ENCODE peak calls at places on chromosomes 16 and 17, in five cellular contexts. L, O, F, V and K are unnamed samples. For H3K4me1 and H3K36me3, the result is how much of the 10 kb centered on the place peaks cover.

GRCh38 chr16:79767597-79768280 is 167.2 kb upstream of the MAF start:
- DNase-seq in L (no peak), O (peak), F (peak), V (peak), K (no peak)

GRCh38 chr16:90022209-90023077 is 3.2 kb upstream of the DBNDD1 start:
- DNase-seq in L (peak), O (peak), F (peak), V (peak), K (peak)

GRCh38 chr17:67359960-67360817 is 6.2 kb downstream of the PSMD12 start:
- DNase-seq in L (peak), O (no peak), F (no peak), V (peak), K (peak)

GRCh38 chr16:80167657-80168056 is 373.1 kb upstream of the DYNLRB2 start:
- DNase-seq in L (peak), O (no peak), F (peak), V (peak), K (no peak)

GRCh38 chr17:56425483-56425882 is 168.0 kb upstream of the NOG start:
- DNase-seq in L (no peak), O (no peak), F (no peak), V (no peak), K (no peak)

GRCh38 chr16:80174416-80174815 is 366.4 kb upstream of the DYNLRB2 start:
- DNase-seq in L (peak), O (no peak), F (no peak), V (peak), K (no peak)

GRCh38 chr17:16171613-16172012 is 43.7 kb downstream of the NCOR1 start:
- DNase-seq in L (peak), O (no peak), F (no peak), V (peak), K (no peak)

GRCh38 chr16:85359147-85359822 is 247.0 kb upstream of the CIBAR2 start:
- DNase-seq in L (no peak), O (peak), F (no peak), V (peak), K (no peak)

GRCh38 chr17:74220966-74221814 is 7.8 kb downstream of the TTYH2 start:
- DNase-seq in L (no peak), O (no peak), F (no peak), V (no peak), K (no peak)

GRCh38 chr17:40316571-40317344 is 7.8 kb downstream of the RARA start:
- DNase-seq in L (peak), O (peak), F (peak), V (peak), K (no peak)

GRCh38 chr16:66610111-66610820 is 5.8 kb downstream of the CMTM3 start:
- DNase-seq in L (no peak), O (no peak), F (no peak), V (no peak), K (no peak)

GRCh38 chr16:61324044-61324443 is 712.2 kb downstream of the CDH8 start:
- DNase-seq in L (no peak), O (no peak), F (no peak), V (no peak), K (no peak)

GRCh38 chr16:87608400-87608985 is 6.2 kb downstream of the JPH3 start:
- DNase-seq in L (peak), O (peak), F (peak), V (peak), K (no peak)

GRCh38 chr17:73096866-73097265 is 4.4 kb upstream of the SLC39A11 start:
- DNase-seq in L (no peak), O (no peak), F (peak), V (peak), K (no peak)

GRCh38 chr17:44093231-44093900 is 22.8 kb downstream of the G6PC3 start:
- DNase-seq in L (no peak), O (no peak), F (no peak), V (no peak), K (no peak)

GRCh38 chr17:52532373-52532772 is 373.9 kb upstream of the CA10 start:
- DNase-seq in L (no peak), O (no peak), F (no peak), V (no peak), K (no peak)

GRCh38 chr16:88588148-88588547 is 17.9 kb downstream of the ZC3H18 start:
- DNase-seq in L (no peak), O (no peak), F (no peak), V (no peak), K (no peak)

GRCh38 chr17:6567528-6568185 is 11.3 kb upstream of the PITPNM3 start:
- DNase-seq in L (no peak), O (no peak), F (no peak), V (no peak), K (no peak)

GRCh38 chr16:31117384-31118222 is at the start of gene KAT8:
- DNase-seq in L (peak), O (peak), F (peak), V (peak), K (peak)

GRCh38 chr17:76643553-76644148 is at the start of gene ST6GALNAC1:
- DNase-seq in L (peak), O (peak), F (no peak), V (no peak), K (peak)

GRCh38 chr17:41178843-41179616 is 1.0 kb upstream of the KRTAP4-2 start:
- DNase-seq in L (peak), O (no peak), F (no peak), V (peak), K (no peak)

GRCh38 chr17:82240506-82241182 is 11.8 kb downstream of the SLC16A3 start:
- DNase-seq in L (no peak), O (no peak), F (no peak), V (no peak), K (no peak)
- H3K4me1 ChIP-seq in L (under half), O (under half), F (half or more), V (half or more), K (half or more)

DNA sequence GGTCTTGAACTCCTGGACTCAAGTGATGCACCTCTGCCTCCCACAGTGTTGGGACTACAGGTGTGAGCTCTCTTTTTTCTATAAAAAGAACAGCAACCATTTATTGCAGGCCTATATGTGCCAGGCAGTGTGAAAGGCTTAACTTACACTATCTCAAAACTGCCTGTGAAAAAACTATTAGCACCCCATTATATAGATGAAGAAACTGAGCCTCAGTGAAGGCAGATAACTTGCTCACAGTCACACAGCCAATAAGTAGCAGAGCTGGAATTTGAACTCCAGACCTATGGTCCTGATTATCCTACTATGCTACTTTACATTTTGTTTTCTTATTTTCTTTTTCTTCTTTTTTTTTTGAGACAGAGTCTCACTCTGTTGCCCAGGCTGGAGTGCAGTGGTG is 15.1 kb downstream of the NDE1 start:
- DNase-seq in L (no peak), O (no peak), F (no peak), V (no peak), K (no peak)
- H3K36me3 ChIP-seq in L (under half), O (under half), F (under half), V (under half), K (half or more)

GRCh38 chr17:78485416-78486168 is 91.6 kb downstream of the DNAH17 start:
- DNase-seq in L (no peak), O (no peak), F (no peak), V (no peak), K (no peak)
- H3K4me1 ChIP-seq in L (under half), O (under half), F (under half), V (under half), K (under half)

DNA sequence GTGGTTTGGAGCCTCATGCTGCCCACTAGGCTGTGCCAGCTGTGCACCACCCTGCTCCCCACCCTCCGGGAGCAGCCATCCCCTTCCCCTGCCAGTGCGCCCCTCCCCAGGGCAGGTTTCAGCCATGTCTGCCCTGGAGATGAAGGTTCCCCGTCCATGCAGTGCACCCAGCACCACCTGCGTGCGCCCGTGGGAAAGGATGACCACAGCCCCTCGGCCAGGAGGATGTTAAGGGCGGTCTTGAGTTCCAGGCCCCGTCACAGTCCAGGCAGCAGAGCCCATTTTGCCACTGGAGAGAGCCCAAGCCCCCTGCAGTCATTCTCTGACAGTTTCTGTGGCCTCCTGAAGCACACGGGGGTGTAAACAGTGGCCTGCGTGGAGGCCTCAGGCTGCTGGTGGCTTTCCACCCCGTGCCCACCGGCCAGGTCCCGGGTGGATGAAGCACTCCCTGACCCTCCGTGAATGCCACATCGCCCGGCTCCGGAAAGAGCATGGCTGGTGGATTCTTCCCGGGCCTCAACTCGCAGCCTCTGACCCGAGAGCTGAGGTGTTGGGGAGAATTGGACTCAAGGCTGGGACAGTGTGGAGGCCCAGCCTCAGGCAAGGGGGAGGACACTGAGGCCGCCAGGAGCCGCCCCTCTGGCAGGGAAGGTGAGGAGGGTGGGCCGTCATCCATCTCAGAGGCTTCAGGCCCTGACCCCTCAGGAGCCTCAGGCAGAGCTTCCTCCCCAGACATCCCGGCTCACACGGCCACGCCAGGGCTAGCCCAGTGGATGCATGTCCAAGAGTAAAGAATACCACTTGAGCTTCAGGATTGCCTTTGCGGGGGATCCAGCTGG is 69.7 kb upstream of the CHMP6 start:
- DNase-seq in L (no peak), O (no peak), F (no peak), V (no peak), K (no peak)
- H3K36me3 ChIP-seq in L (under half), O (under half), F (under half), V (under half), K (under half)

GRCh38 chr16:15979801-15980200 is 30.4 kb downstream of the ABCC1 start:
- DNase-seq in L (no peak), O (no peak), F (no peak), V (no peak), K (no peak)
- H3K4me1 ChIP-seq in L (under half), O (under half), F (half or more), V (under half), K (under half)

GRCh38 chr17:3993493-3994220 is 29.4 kb upstream of the ATP2A3 start:
- DNase-seq in L (no peak), O (no peak), F (no peak), V (no peak), K (no peak)

GRCh38 chr17:3990391-3991127 is 26.3 kb upstream of the ATP2A3 start:
- DNase-seq in L (no peak), O (no peak), F (no peak), V (peak), K (no peak)

GRCh38 chr17:3995067-3995466 is 30.8 kb upstream of the ATP2A3 start:
- DNase-seq in L (no peak), O (no peak), F (no peak), V (no peak), K (no peak)

GRCh38 chr17:3992370-3992769 is 28.1 kb upstream of the ATP2A3 start:
- DNase-seq in L (no peak), O (no peak), F (no peak), V (no peak), K (no peak)

GRCh38 chr17:3994221-3994576 is 30.0 kb upstream of the ATP2A3 start:
- DNase-seq in L (no peak), O (no peak), F (no peak), V (no peak), K (no peak)
- H3K36me3 ChIP-seq in L (under half), O (under half), F (under half), V (under half), K (under half)